ENCODE peak calls at places on chromosomes 1 and 21, in seven cellular contexts. E, W, G, I, K, D and M are unnamed samples.

GRCh38 chr1:32215629-32216505 is 6.3 kb downstream of the TMEM234 start:
- DNase-seq in I (peak), D (peak), G (peak), K (no peak), W (peak), E (peak), M (peak)

GRCh38 chr1:16430598-16430997 is 6.6 kb downstream of the SPATA21 start:
- DNase-seq in W (peak), K (no peak), I (no peak), D (no peak), E (no peak), G (no peak), M (no peak)

GRCh38 chr1:154170547-154171221 is 15.8 kb upstream of the NUP210L start:
- DNase-seq in W (no peak), E (peak), K (no peak), I (no peak), G (no peak), D (no peak), M (no peak)

GRCh38 chr1:161199506-161200119 is 759 bp upstream of the ADAMTS4 start:
- DNase-seq in E (no peak), W (peak), I (no peak), K (no peak), D (no peak), G (no peak), M (no peak)

GRCh38 chr1:65904681-65905083 is 112.0 kb downstream of the PDE4B start:
- DNase-seq in E (no peak), W (no peak), I (no peak), K (no peak), D (peak), G (no peak), M (no peak)

GRCh38 chr1:233443040-233443439 is 115.5 kb downstream of the MAP3K21 start:
- DNase-seq in E (no peak), D (no peak), W (no peak), I (no peak), G (no peak), K (no peak), M (no peak)

GRCh38 chr1:178688244-178688643 is 36.8 kb upstream of the RALGPS2 start:
- DNase-seq in E (no peak), K (no peak), G (no peak), I (no peak), W (no peak), D (peak), M (no peak)

GRCh38 chr1:42186172-42186571 is 21.6 kb upstream of the GUCA2A start:
- DNase-seq in D (peak), K (no peak), G (no peak), I (no peak), W (no peak), E (peak), M (no peak)

GRCh38 chr21:35559128-35559831 is 501.0 kb downstream of the SETD4 start:
- DNase-seq in D (peak), W (no peak), K (peak), I (no peak), E (no peak), G (no peak), M (peak)

GRCh38 chr1:92538413-92539061 is 51.8 kb upstream of the GFI1 start:
- DNase-seq in I (no peak), D (no peak), E (peak), G (no peak), W (no peak), K (no peak), M (no peak)